ENCODE peak calls at places on chromosome 10, in five cellular contexts. M, Y, O, S and R are unnamed samples.

GRCh38 chr10:97788552-97789442 is 17.0 kb upstream of the SFRP5 start:
- DNase-seq in O (no peak), M (no peak), Y (no peak), S (no peak), R (no peak)

GRCh38 chr10:116888380-116889055 is 39.2 kb downstream of the ENO4 start:
- DNase-seq in M (no peak), S (peak; percentile 77), O (peak; percentile 42), Y (peak; percentile 9), R (peak; percentile 89)

GRCh38 chr10:132434405-132435005 is 37.5 kb downstream of the PWWP2B start:
- DNase-seq in S (no peak), Y (peak; percentile 79), O (no peak), M (no peak), R (no peak)

GRCh38 chr10:6168059-6168458 is 34.7 kb upstream of the PFKFB3 start:
- DNase-seq in Y (no peak), O (no peak), S (no peak), M (no peak), R (no peak)

GRCh38 chr10:79905322-79906314 is 43.3 kb downstream of the SFTPD start:
- DNase-seq in M (no peak), Y (peak; percentile 35), O (no peak), S (peak; percentile 69), R (peak; percentile 14)

GRCh38 chr10:3424102-3424803 is 251.7 kb upstream of the PITRM1 start:
- DNase-seq in O (peak; percentile 53), S (no peak), Y (no peak), M (no peak), R (no peak)

GRCh38 chr10:87845624-87846377 is 17.5 kb downstream of the KLLN start:
- DNase-seq in S (no peak), M (no peak), Y (no peak), O (no peak), R (peak; percentile 63)

GRCh38 chr10:5656737-5657579 is 9.4 kb downstream of the ASB13 start:
- DNase-seq in O (no peak), S (no peak), Y (no peak), M (no peak), R (no peak)

GRCh38 chr10:127855976-127856375 is 36.8 kb downstream of the CLRN3 start:
- DNase-seq in M (no peak), Y (no peak), S (no peak), O (no peak), R (no peak)

GRCh38 chr10:45282061-45282460 is 33.3 kb downstream of the OR13A1 start:
- DNase-seq in M (no peak), S (no peak), Y (no peak), O (no peak), R (no peak)

GRCh38 chr10:17425584-17426262 is 28.7 kb downstream of the ST8SIA6 start:
- DNase-seq in Y (peak; percentile 56), O (no peak), M (no peak), S (no peak), R (no peak)

GRCh38 chr10:132961864-132962622 is 19.7 kb upstream of the CFAP46 start:
- DNase-seq in S (peak; percentile 91), O (no peak), Y (peak; percentile 90), M (peak; percentile 67), R (peak; percentile 56)

GRCh38 chr10:98045785-98046389 is 15.5 kb upstream of the CRTAC1 start:
- DNase-seq in S (peak; percentile 73), Y (peak; percentile 80), M (peak; percentile 61), O (no peak), R (peak; percentile 53)

GRCh38 chr10:89217057-89217990 is 10.2 kb upstream of the CH25H start:
- DNase-seq in Y (peak; percentile 76), M (peak; percentile 57), S (peak; percentile 72), O (no peak), R (peak; percentile 36)

GRCh38 chr10:132417957-132418441 is 21.0 kb downstream of the PWWP2B start:
- DNase-seq in Y (no peak), S (no peak), O (no peak), M (no peak), R (no peak)